ENCODE peak calls at places on chromosomes 5 and 9, in ten cellular contexts. D is tibial artery, H is coronary artery, M is fibroblast of the aortic adventitia, Y is osteoblast, W is mucosa of descending colon, L is GM23338, Q is left lung, K is AG04450, G is Peyer's patch. B is an unnamed sample.

GRCh38 chr9:116422119-116422979 is 264.8 kb upstream of the TRIM32 start:
- DNase-seq in W (no peak), D (no peak), Y (no peak), Q (no peak), K (no peak), H (no peak), M (no peak), L (no peak), G (no peak), B (no peak)

GRCh38 chr5:5343581-5343980 is 78.9 kb upstream of the ICE1 start:
- DNase-seq in H (no peak), D (no peak), W (no peak), Q (no peak), L (no peak), M (no peak), G (no peak), K (no peak), Y (no peak), B (no peak)

GRCh38 chr9:109640232-109641078 is 139.5 kb upstream of the PALM2AKAP2 start:
- DNase-seq in L (peak), M (peak), W (peak), K (no peak), H (no peak), Q (peak), Y (peak), G (no peak), D (peak), B (no peak)

GRCh38 chr5:171606414-171607024 is 179.1 kb upstream of the SMIM23 start:
- DNase-seq in L (peak), H (no peak), K (no peak), Y (no peak), M (peak), Q (no peak), G (no peak), D (no peak), W (no peak), B (no peak)

GRCh38 chr9:114792396-114792795 is 13.4 kb downstream of the TNFSF15 start:
- DNase-seq in G (no peak), H (no peak), K (no peak), Q (no peak), W (no peak), M (no peak), Y (no peak), L (no peak), D (no peak), B (no peak)

GRCh38 chr5:1951165-1951816 is 68.6 kb upstream of the IRX4 start:
- DNase-seq in G (no peak), K (no peak), Q (no peak), L (no peak), H (no peak), D (no peak), Y (peak), M (no peak), W (no peak), B (no peak)

GRCh38 chr5:105501315-105501714 is 1938.7 kb upstream of the NUDT12 start:
- DNase-seq in Q (no peak), M (no peak), L (no peak), W (no peak), D (no peak), K (no peak), H (no peak), G (no peak), Y (no peak), B (no peak)

GRCh38 chr9:133257398-133258053 is 17.5 kb downstream of the ABO start:
- DNase-seq in D (no peak), Y (peak), W (no peak), G (no peak), H (no peak), Q (no peak), M (no peak), L (no peak), K (no peak), B (no peak)

GRCh38 chr5:14220642-14221041 is 77.5 kb downstream of the TRIO start:
- DNase-seq in K (no peak), G (no peak), Y (no peak), M (no peak), L (no peak), Q (no peak), H (no peak), D (no peak), W (no peak), B (no peak)

GRCh38 chr5:59799668-59800374 is 93.7 kb downstream of the PDE4D start:
- DNase-seq in G (no peak), W (peak), Q (no peak), D (no peak), M (peak), Y (no peak), H (no peak), K (no peak), L (peak), B (no peak)

GRCh38 chr5:128765448-128766061 is 199.7 kb upstream of the SLC27A6 start:
- DNase-seq in H (no peak), D (no peak), L (no peak), K (no peak), M (no peak), Q (no peak), Y (no peak), W (no peak), G (no peak), B (no peak)

GRCh38 chr9:122200960-122201635 is 27.7 kb downstream of the LHX6 start:
- DNase-seq in Y (peak), W (no peak), D (no peak), L (no peak), Q (no peak), G (no peak), K (peak), M (peak), H (no peak), B (no peak)

GRCh38 chr5:42951847-42952411 is 88.2 kb downstream of the ANXA2R start:
- DNase-seq in H (no peak), K (no peak), L (peak), G (peak), Y (peak), Q (no peak), M (peak), D (no peak), W (peak), B (no peak)

GRCh38 chr5:61178702-61179101 is 16.4 kb upstream of the SMIM15 start:
- DNase-seq in M (no peak), K (no peak), H (no peak), Q (no peak), Y (no peak), D (no peak), L (no peak), W (no peak), G (no peak), B (peak)

GRCh38 chr9:1098551-1098950 is 48.4 kb downstream of the DMRT2 start:
- DNase-seq in L (no peak), H (no peak), M (no peak), K (no peak), G (no peak), D (no peak), Q (no peak), Y (no peak), W (no peak), B (no peak)

GRCh38 chr9:1102010-1102712 is 52.0 kb downstream of the DMRT2 start:
- DNase-seq in G (no peak), Y (no peak), W (no peak), M (no peak), L (no peak), H (no peak), K (no peak), D (no peak), Q (no peak), B (no peak)

GRCh38 chr9:1100192-1100591 is 50.0 kb downstream of the DMRT2 start:
- DNase-seq in G (no peak), D (no peak), H (no peak), Q (no peak), L (no peak), M (no peak), W (no peak), K (no peak), Y (no peak), B (no peak)

GRCh38 chr9:1096155-1096964 is 46.2 kb downstream of the DMRT2 start:
- DNase-seq in Y (no peak), W (no peak), H (no peak), D (no peak), G (no peak), L (no peak), K (no peak), Q (no peak), M (no peak), B (no peak)

GRCh38 chr9:1100945-1101344 is 50.8 kb downstream of the DMRT2 start:
- DNase-seq in Q (peak), M (peak), W (peak), Y (no peak), L (peak), G (no peak), D (peak), H (no peak), K (no peak), B (no peak)
- TF ChIP-seq CTCF in Q (peak), M (peak), W (peak), Y (peak), L (peak), G (peak), D (peak), H (no peak), K (peak), B (peak)

GRCh38 chr9:127565231-127565630 is 46.8 kb upstream of the STXBP1 start:
- DNase-seq in H (no peak), M (no peak), D (no peak), Q (no peak), W (peak), G (no peak), L (no peak), K (no peak), Y (no peak), B (no peak)

GRCh38 chr9:127567898-127568617 is 44.0 kb upstream of the STXBP1 start:
- DNase-seq in G (no peak), Q (no peak), L (peak), D (no peak), M (no peak), K (no peak), H (no peak), Y (peak), W (peak), B (no peak)

GRCh38 chr9:127567119-127567897 is 44.8 kb upstream of the STXBP1 start:
- DNase-seq in Y (peak), L (no peak), Q (peak), G (no peak), K (no peak), M (peak), W (peak), D (peak), H (no peak), B (no peak)

GRCh38 chr9:127568618-127568970 is 43.5 kb upstream of the STXBP1 start:
- DNase-seq in M (no peak), W (peak), L (no peak), Y (peak), K (no peak), H (no peak), D (no peak), G (no peak), Q (no peak), B (no peak)

GRCh38 chr9:127566351-127567001 is 45.6 kb upstream of the STXBP1 start:
- DNase-seq in Y (peak), K (no peak), D (no peak), W (peak), H (no peak), M (no peak), L (no peak), G (no peak), Q (peak), B (no peak)
- H3K4me3 ChIP-seq in Y (peak), K (peak), D (peak), W (no peak), H (peak), M (peak), L (peak), G (no peak), Q (peak), B (peak)

GRCh38 chr5:160802567-160802966 is 49.4 kb downstream of the ATP10B start:
- DNase-seq in D (no peak), K (no peak), Q (no peak), W (peak), Y (no peak), L (no peak), M (no peak), G (no peak), H (no peak), B (no peak)
- TF ChIP-seq CTCF in D (no peak), K (no peak), Q (no peak), W (no peak), Y (no peak), L (peak), M (no peak), G (peak), H (no peak), B (peak)

DNA sequence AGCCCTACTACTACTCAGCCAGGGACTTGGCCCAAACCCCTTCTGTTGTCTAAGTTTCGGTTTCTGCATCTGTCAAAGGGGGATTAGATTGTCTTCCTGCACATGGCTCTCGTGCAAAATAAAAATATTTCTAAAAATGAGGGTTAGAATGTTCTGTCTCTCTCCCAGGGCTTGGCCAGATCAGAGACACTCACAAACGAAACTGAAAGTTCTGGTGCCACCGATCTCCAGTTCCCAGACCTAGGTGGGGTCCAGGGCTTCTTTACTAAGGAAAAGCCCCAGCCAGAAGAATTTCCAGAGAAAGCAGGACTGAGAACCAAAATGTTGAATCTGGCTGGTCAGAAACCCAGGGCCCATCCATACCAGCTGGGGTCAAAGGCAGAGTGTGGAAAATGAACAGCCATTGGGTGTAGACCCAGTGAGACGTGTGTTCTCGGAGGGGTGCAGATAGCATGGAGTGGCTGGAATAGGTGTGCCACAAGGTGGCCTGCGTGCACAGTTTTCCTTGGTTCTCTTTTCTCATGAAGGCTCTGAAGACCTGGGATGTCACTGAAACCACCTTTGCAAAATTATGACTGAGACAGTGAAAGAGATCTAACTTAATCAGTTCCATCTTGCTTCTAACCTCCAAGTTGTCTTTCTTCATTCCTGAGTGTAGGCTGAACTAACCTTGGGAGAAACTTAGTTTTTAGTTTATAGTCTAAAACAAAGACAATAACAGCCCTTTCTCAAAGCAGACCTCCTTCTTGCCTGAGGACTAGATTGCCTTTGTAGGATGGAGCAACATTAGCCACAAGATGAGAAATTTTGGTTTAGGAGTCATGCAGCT is 2.2 kb upstream of the SLC23A1 start:
- DNase-seq in Y (peak), D (no peak), Q (no peak), K (no peak), W (peak), G (no peak), M (peak), H (no peak), L (no peak), B (no peak)
- H3K4me3 ChIP-seq in Y (peak), D (peak), Q (peak), K (no peak), W (no peak), G (peak), M (peak), H (peak), L (no peak), B (no peak)

GRCh38 chr9:88198346-88198807 is 60.1 kb upstream of the SPATA31C2 start:
- DNase-seq in H (no peak), L (no peak), K (peak), M (peak), Q (no peak), Y (peak), G (no peak), D (peak), W (peak), B (no peak)

GRCh38 chr9:88197781-88198345 is 59.6 kb upstream of the SPATA31C2 start:
- DNase-seq in L (no peak), Q (no peak), M (peak), H (no peak), W (no peak), D (no peak), K (peak), Y (peak), G (no peak), B (peak)

GRCh38 chr9:88197016-88197415 is 58.7 kb upstream of the SPATA31C2 start:
- DNase-seq in H (no peak), Y (peak), G (no peak), K (peak), D (peak), Q (no peak), W (peak), M (peak), L (no peak), B (peak)

GRCh38 chr9:88193766-88194165 is 55.5 kb upstream of the SPATA31C2 start:
- DNase-seq in H (no peak), W (no peak), Y (no peak), D (no peak), Q (no peak), G (no peak), M (no peak), K (no peak), L (no peak), B (no peak)

DNA sequence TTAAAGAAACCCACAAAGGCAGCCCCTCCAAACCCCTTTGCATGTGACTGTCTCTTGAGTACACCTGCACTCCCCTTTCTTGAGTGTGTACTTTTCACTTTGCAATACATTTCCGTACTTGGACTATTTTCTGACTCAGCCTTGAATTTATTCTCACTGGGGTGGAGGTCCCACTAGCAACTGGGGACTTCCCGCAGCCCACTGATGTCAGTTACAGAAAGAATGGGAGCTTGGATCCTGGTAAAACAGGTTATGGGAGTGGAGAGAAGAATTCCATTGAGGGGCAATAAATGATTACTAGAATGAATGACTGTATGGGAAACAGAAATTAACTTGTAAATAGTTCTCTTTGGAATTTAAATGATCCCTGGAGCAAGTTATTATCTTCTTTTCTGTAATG is 58.2 kb upstream of the SPATA31C2 start:
- DNase-seq in L (no peak), Y (no peak), Q (no peak), W (no peak), K (no peak), G (no peak), H (no peak), M (no peak), D (no peak), B (no peak)
- TF ChIP-seq CTCF in L (no peak), Y (no peak), Q (no peak), W (no peak), K (no peak), G (no peak), H (no peak), M (no peak), D (no peak), B (no peak)

GRCh38 chr5:107385701-107386100 is 285.0 kb downstream of the EFNA5 start:
- DNase-seq in D (no peak), L (no peak), M (no peak), Q (no peak), Y (no peak), K (no peak), G (no peak), W (no peak), H (no peak), B (no peak)

GRCh38 chr5:107391787-107392186 is 278.9 kb downstream of the EFNA5 start:
- DNase-seq in D (no peak), Q (no peak), Y (no peak), L (no peak), G (no peak), K (no peak), M (no peak), W (no peak), H (no peak), B (no peak)

GRCh38 chr5:107389769-107390168 is 281.0 kb downstream of the EFNA5 start:
- DNase-seq in L (no peak), Y (no peak), H (no peak), G (no peak), K (no peak), Q (no peak), W (no peak), D (no peak), M (no peak), B (no peak)

GRCh38 chr5:107389130-107389553 is 281.6 kb downstream of the EFNA5 start:
- DNase-seq in K (no peak), D (no peak), H (no peak), G (peak), W (peak), M (peak), Y (peak), L (no peak), Q (no peak), B (no peak)

DNA sequence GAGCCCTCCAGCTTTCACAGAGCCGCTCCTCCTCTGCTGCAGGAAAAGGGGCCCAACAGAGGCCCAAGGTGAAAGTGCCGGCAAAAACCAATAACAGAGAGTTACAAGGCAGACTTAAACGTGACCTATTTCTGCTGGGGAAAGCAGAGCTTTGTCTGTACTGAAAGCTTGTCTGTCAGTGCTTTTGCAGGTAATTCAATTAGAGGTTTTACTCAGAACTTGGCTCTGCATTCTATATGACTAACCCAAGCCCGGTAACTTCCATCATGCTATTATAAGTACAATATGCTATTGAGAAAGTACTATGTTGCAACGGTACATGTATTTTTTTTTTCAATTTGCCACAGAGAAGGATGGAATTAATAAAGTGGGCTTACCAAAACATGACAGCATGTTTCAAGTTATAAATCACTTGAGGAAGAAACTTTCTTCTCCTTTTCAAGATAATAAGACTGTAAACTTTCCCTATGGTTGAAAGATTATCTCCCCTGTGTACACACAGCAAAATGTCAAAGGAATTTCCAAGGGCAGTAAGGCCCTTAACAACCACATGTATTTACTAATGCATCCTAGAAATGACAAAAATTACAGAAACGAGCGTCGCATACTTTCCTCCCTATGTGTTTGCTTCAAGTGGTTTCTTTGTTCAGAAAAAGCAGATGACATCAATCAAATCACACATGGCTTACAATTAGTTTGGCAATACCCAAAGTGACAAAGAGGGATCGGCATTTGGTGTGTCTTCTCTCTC is 282.5 kb downstream of the EFNA5 start:
- DNase-seq in Q (no peak), G (no peak), D (no peak), L (peak), K (peak), H (no peak), W (no peak), M (peak), Y (no peak), B (peak)
- H3K4me3 ChIP-seq in Q (no peak), G (no peak), D (no peak), L (no peak), K (no peak), H (no peak), W (no peak), M (no peak), Y (peak), B (no peak)

GRCh38 chr5:111163000-111163399 is 61.2 kb upstream of the CAMK4 start:
- DNase-seq in K (no peak), W (no peak), Q (no peak), H (no peak), M (no peak), Y (peak), L (no peak), G (no peak), D (no peak), B (no peak)

GRCh38 chr5:111165058-111165457 is 59.1 kb upstream of the CAMK4 start:
- DNase-seq in D (no peak), H (no peak), Q (no peak), M (no peak), L (peak), K (no peak), Y (no peak), G (no peak), W (no peak), B (no peak)

GRCh38 chr5:111158105-111158744 is 66.0 kb upstream of the CAMK4 start:
- DNase-seq in Q (peak), G (peak), K (peak), W (peak), D (peak), Y (no peak), L (peak), M (peak), H (no peak), B (peak)

DNA sequence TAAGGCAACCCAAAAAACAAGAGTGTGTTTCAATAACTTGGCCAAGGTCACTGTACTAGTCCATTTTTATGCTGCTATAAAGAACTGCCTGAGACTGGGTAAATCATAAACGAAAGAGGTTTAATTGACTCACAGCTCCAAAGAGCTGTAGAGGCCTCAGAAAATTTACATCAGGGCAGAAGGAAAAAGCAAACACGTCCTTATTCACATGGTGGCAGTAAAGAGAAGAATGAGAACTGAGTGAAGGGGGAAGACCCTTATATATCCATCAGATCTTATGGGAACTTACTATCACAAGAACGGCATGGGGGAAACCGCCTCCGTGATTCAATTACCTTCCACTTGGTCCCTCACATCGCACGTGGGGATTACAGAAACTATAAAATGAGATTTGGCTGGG is 64.3 kb upstream of the CAMK4 start:
- DNase-seq in G (no peak), D (no peak), Y (no peak), Q (no peak), L (peak), K (no peak), M (no peak), H (no peak), W (no peak), B (no peak)
- TF ChIP-seq CTCF in G (no peak), D (no peak), Y (no peak), Q (no peak), L (peak), K (no peak), M (no peak), H (no peak), W (no peak), B (no peak)

B was measured in retinal pigment epithelial cell.